ENCODE peak calls at places on chromosomes 2 and 18, in eight cellular contexts. One of them, this sample, is unnamed.

GRCh38 chr2:2590141-2590540 is 259.1 kb upstream of the MYT1L start:
- DNase-seq in right lobe of liver: no peak
- DNase-seq in PC-9: no peak
- DNase-seq in mammary epithelial cell: no peak
- DNase-seq in natural killer cell: no peak
- DNase-seq in RWPE2: no peak
- DNase-seq in neural crest cell: no peak
- DNase-seq in fibroblast of mammary gland: no peak
- DNase-seq in this sample: no peak

GRCh38 chr2:128617029-128617590 is 298.4 kb upstream of the HS6ST1 start:
- DNase-seq in PC-9: no peak
- DNase-seq in neural crest cell: no peak
- DNase-seq in RWPE2: no peak
- DNase-seq in natural killer cell: no peak
- DNase-seq in fibroblast of mammary gland: no peak
- DNase-seq in right lobe of liver: no peak
- DNase-seq in mammary epithelial cell: no peak
- DNase-seq in this sample: no peak

GRCh38 chr2:96554293-96555145 is 18.0 kb downstream of the ARID5A start:
- DNase-seq in right lobe of liver: peak; percentile 83
- DNase-seq in fibroblast of mammary gland: peak; percentile 53
- DNase-seq in neural crest cell: peak; percentile 66
- DNase-seq in PC-9: peak; percentile 55
- DNase-seq in mammary epithelial cell: peak; percentile 20
- DNase-seq in natural killer cell: peak; percentile 66
- DNase-seq in RWPE2: no peak
- DNase-seq in this sample: peak; percentile 67

GRCh38 chr2:23590227-23590869 is 205.4 kb downstream of the KLHL29 start:
- DNase-seq in fibroblast of mammary gland: no peak
- DNase-seq in PC-9: no peak
- DNase-seq in right lobe of liver: no peak
- DNase-seq in natural killer cell: no peak
- DNase-seq in neural crest cell: no peak
- DNase-seq in RWPE2: no peak
- DNase-seq in mammary epithelial cell: no peak
- DNase-seq in this sample: no peak

GRCh38 chr2:19720306-19720705 is 181.5 kb downstream of the TTC32 start:
- DNase-seq in mammary epithelial cell: no peak
- DNase-seq in PC-9: no peak
- DNase-seq in natural killer cell: no peak
- DNase-seq in fibroblast of mammary gland: no peak
- DNase-seq in right lobe of liver: no peak
- DNase-seq in neural crest cell: no peak
- DNase-seq in RWPE2: no peak
- DNase-seq in this sample: no peak

GRCh38 chr18:6917082-6917481 is 187.6 kb downstream of the ARHGAP28 start:
- DNase-seq in fibroblast of mammary gland: peak; percentile 18
- DNase-seq in right lobe of liver: no peak
- DNase-seq in RWPE2: no peak
- DNase-seq in PC-9: no peak
- DNase-seq in mammary epithelial cell: peak; percentile 78
- DNase-seq in natural killer cell: no peak
- DNase-seq in neural crest cell: no peak
- DNase-seq in this sample: no peak

GRCh38 chr2:174125151-174125550 is 123.2 kb downstream of the OLA1 start:
- DNase-seq in RWPE2: no peak
- DNase-seq in PC-9: no peak
- DNase-seq in natural killer cell: no peak
- DNase-seq in right lobe of liver: no peak
- DNase-seq in neural crest cell: no peak
- DNase-seq in mammary epithelial cell: no peak
- DNase-seq in fibroblast of mammary gland: no peak
- DNase-seq in this sample: no peak

GRCh38 chr2:230447455-230448451 is 31.8 kb downstream of the SP100 start:
- DNase-seq in PC-9: no peak
- DNase-seq in RWPE2: no peak
- DNase-seq in fibroblast of mammary gland: no peak
- DNase-seq in neural crest cell: no peak
- DNase-seq in natural killer cell: no peak
- DNase-seq in mammary epithelial cell: no peak
- DNase-seq in right lobe of liver: no peak
- DNase-seq in this sample: no peak

GRCh38 chr18:46668135-46668534 is 11.1 kb upstream of the LOXHD1 start:
- DNase-seq in PC-9: no peak
- DNase-seq in RWPE2: no peak
- DNase-seq in neural crest cell: no peak
- DNase-seq in natural killer cell: no peak
- DNase-seq in fibroblast of mammary gland: no peak
- DNase-seq in mammary epithelial cell: no peak
- DNase-seq in right lobe of liver: no peak
- DNase-seq in this sample: no peak

GRCh38 chr2:162839419-162839818 is 852 bp upstream of the KCNH7 start:
- DNase-seq in right lobe of liver: no peak
- DNase-seq in PC-9: no peak
- DNase-seq in neural crest cell: no peak
- DNase-seq in mammary epithelial cell: no peak
- DNase-seq in fibroblast of mammary gland: no peak
- DNase-seq in natural killer cell: no peak
- DNase-seq in RWPE2: no peak
- DNase-seq in this sample: no peak

GRCh38 chr2:117359266-117359970 is 455.1 kb upstream of the DDX18 start:
- DNase-seq in RWPE2: no peak
- DNase-seq in natural killer cell: no peak
- DNase-seq in PC-9: no peak
- DNase-seq in fibroblast of mammary gland: no peak
- DNase-seq in right lobe of liver: no peak
- DNase-seq in mammary epithelial cell: no peak
- DNase-seq in neural crest cell: no peak
- DNase-seq in this sample: no peak

GRCh38 chr2:210226186-210226585 is 939 bp upstream of the ACADL start:
- DNase-seq in mammary epithelial cell: no peak
- DNase-seq in PC-9: no peak
- DNase-seq in fibroblast of mammary gland: no peak
- DNase-seq in right lobe of liver: no peak
- DNase-seq in natural killer cell: no peak
- DNase-seq in neural crest cell: no peak
- DNase-seq in RWPE2: no peak
- DNase-seq in this sample: no peak

GRCh38 chr2:120499784-120500495 is 154.0 kb downstream of the INHBB start:
- DNase-seq in natural killer cell: no peak
- DNase-seq in PC-9: peak; percentile 59
- DNase-seq in fibroblast of mammary gland: no peak
- DNase-seq in mammary epithelial cell: no peak
- DNase-seq in right lobe of liver: peak; percentile 67
- DNase-seq in RWPE2: no peak
- DNase-seq in neural crest cell: no peak
- DNase-seq in this sample: no peak

GRCh38 chr2:226079186-226079585 is 679.7 kb downstream of the NYAP2 start:
- DNase-seq in PC-9: no peak
- DNase-seq in right lobe of liver: no peak
- DNase-seq in mammary epithelial cell: no peak
- DNase-seq in neural crest cell: no peak
- DNase-seq in natural killer cell: no peak
- DNase-seq in fibroblast of mammary gland: peak; percentile 72
- DNase-seq in RWPE2: no peak
- DNase-seq in this sample: no peak

GRCh38 chr18:8351173-8351572 is 258.1 kb upstream of the RAB12 start:
- DNase-seq in RWPE2: no peak
- DNase-seq in mammary epithelial cell: no peak
- DNase-seq in neural crest cell: no peak
- DNase-seq in right lobe of liver: no peak
- DNase-seq in fibroblast of mammary gland: peak; percentile 49
- DNase-seq in PC-9: no peak
- DNase-seq in natural killer cell: no peak
- DNase-seq in this sample: no peak

GRCh38 chr18:51711298-51711889 is 513.9 kb upstream of the MEX3C start:
- DNase-seq in RWPE2: no peak
- DNase-seq in right lobe of liver: no peak
- DNase-seq in neural crest cell: no peak
- DNase-seq in mammary epithelial cell: no peak
- DNase-seq in PC-9: no peak
- DNase-seq in fibroblast of mammary gland: no peak
- DNase-seq in natural killer cell: no peak
- DNase-seq in this sample: no peak

GRCh38 chr2:105671156-105671555 is 73.6 kb upstream of the NCK2 start:
- DNase-seq in PC-9: no peak
- DNase-seq in natural killer cell: no peak
- DNase-seq in RWPE2: no peak
- DNase-seq in neural crest cell: no peak
- DNase-seq in fibroblast of mammary gland: peak; percentile 55
- DNase-seq in mammary epithelial cell: no peak
- DNase-seq in right lobe of liver: no peak
- DNase-seq in this sample: no peak

GRCh38 chr18:8368490-8369217 is 240.6 kb upstream of the RAB12 start:
- DNase-seq in right lobe of liver: no peak
- DNase-seq in RWPE2: no peak
- DNase-seq in neural crest cell: no peak
- DNase-seq in natural killer cell: no peak
- DNase-seq in mammary epithelial cell: no peak
- DNase-seq in PC-9: no peak
- DNase-seq in fibroblast of mammary gland: no peak
- DNase-seq in this sample: no peak

GRCh38 chr2:240768216-240768615 is 51.8 kb downstream of the KIF1A start:
- DNase-seq in RWPE2: no peak
- DNase-seq in natural killer cell: no peak
- DNase-seq in mammary epithelial cell: no peak
- DNase-seq in neural crest cell: no peak
- DNase-seq in PC-9: no peak
- DNase-seq in fibroblast of mammary gland: no peak
- DNase-seq in right lobe of liver: no peak
- DNase-seq in this sample: no peak

GRCh38 chr2:197870137-197870536 is 65.7 kb downstream of the PLCL1 start:
- DNase-seq in right lobe of liver: no peak
- DNase-seq in PC-9: no peak
- DNase-seq in mammary epithelial cell: no peak
- DNase-seq in natural killer cell: no peak
- DNase-seq in neural crest cell: no peak
- DNase-seq in fibroblast of mammary gland: no peak
- DNase-seq in RWPE2: no peak
- DNase-seq in this sample: no peak

GRCh38 chr2:197871780-197872456 is 67.5 kb downstream of the PLCL1 start:
- DNase-seq in right lobe of liver: no peak
- DNase-seq in RWPE2: no peak
- DNase-seq in PC-9: no peak
- DNase-seq in neural crest cell: no peak
- DNase-seq in natural killer cell: no peak
- DNase-seq in mammary epithelial cell: no peak
- DNase-seq in fibroblast of mammary gland: no peak
- DNase-seq in this sample: no peak

GRCh38 chr2:197876524-197876923 is 72.1 kb downstream of the PLCL1 start:
- DNase-seq in PC-9: no peak
- DNase-seq in fibroblast of mammary gland: no peak
- DNase-seq in RWPE2: no peak
- DNase-seq in right lobe of liver: no peak
- DNase-seq in mammary epithelial cell: no peak
- DNase-seq in natural killer cell: no peak
- DNase-seq in neural crest cell: no peak
- DNase-seq in this sample: no peak

GRCh38 chr2:197875736-197876135 is 71.3 kb downstream of the PLCL1 start:
- DNase-seq in natural killer cell: no peak
- DNase-seq in PC-9: no peak
- DNase-seq in RWPE2: no peak
- DNase-seq in fibroblast of mammary gland: no peak
- DNase-seq in right lobe of liver: no peak
- DNase-seq in neural crest cell: no peak
- DNase-seq in mammary epithelial cell: no peak
- DNase-seq in this sample: no peak

GRCh38 chr2:197873293-197873701 is 68.9 kb downstream of the PLCL1 start:
- DNase-seq in PC-9: no peak
- DNase-seq in fibroblast of mammary gland: peak; percentile 81
- DNase-seq in neural crest cell: no peak
- DNase-seq in mammary epithelial cell: no peak
- DNase-seq in RWPE2: no peak
- DNase-seq in right lobe of liver: no peak
- DNase-seq in natural killer cell: no peak
- DNase-seq in this sample: no peak
- TF ChIP-seq CTCF in PC-9: no peak
- TF ChIP-seq CTCF in fibroblast of mammary gland: peak; percentile 21
- TF ChIP-seq CTCF in neural crest cell: no peak
- TF ChIP-seq CTCF in mammary epithelial cell: no peak
- TF ChIP-seq CTCF in RWPE2: no peak
- TF ChIP-seq CTCF in right lobe of liver: no peak
- TF ChIP-seq CTCF in natural killer cell: no peak
- TF ChIP-seq CTCF in this sample: no peak

GRCh38 chr2:129748653-129749052 is 230.8 kb upstream of the RAB6C start:
- DNase-seq in neural crest cell: no peak
- DNase-seq in mammary epithelial cell: peak; percentile 2
- DNase-seq in fibroblast of mammary gland: no peak
- DNase-seq in natural killer cell: no peak
- DNase-seq in right lobe of liver: no peak
- DNase-seq in PC-9: no peak
- DNase-seq in RWPE2: no peak
- DNase-seq in this sample: no peak
- TF ChIP-seq CTCF in neural crest cell: peak; percentile 59
- TF ChIP-seq CTCF in mammary epithelial cell: no peak
- TF ChIP-seq CTCF in fibroblast of mammary gland: no peak
- TF ChIP-seq CTCF in natural killer cell: no peak
- TF ChIP-seq CTCF in right lobe of liver: no peak
- TF ChIP-seq CTCF in PC-9: peak; percentile 21
- TF ChIP-seq CTCF in RWPE2: peak; percentile 36
- TF ChIP-seq CTCF in this sample: no peak

DNA sequence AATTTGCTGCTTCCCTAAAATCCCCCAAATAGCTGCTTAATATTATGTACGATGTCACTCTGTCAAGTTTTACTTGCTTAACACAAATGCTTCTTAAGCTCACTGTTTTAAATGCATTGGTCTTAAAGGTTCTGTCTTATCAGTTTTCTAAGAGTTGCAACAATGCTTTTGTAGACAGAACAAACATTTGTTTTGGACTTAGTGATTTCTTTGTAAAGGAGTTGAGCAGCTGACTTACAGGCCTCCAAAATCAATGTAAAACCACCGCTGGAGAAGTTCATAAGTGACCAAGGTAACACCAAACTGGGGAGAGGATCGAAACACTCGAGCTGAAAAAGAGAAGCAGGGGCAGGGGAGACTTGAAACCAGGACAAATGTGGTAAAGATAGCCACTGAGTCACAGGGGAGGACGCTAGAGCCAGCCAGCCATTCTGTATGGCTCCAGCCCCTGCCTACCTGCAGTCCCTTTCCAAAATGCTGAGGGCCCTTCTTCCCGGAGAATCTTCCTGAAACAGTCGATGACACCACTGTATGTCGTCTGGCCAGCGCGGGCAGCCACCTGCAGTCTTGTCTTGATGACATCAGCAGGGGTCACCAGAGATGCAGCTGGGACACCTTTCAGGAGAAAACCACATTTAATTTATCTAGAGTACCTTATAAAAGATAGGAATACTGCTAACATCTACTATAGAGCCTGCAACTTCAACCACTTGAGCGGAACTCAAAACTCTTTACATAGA is 100.2 kb downstream of the DYNC1I2 start:
- DNase-seq in PC-9: no peak
- DNase-seq in right lobe of liver: no peak
- DNase-seq in neural crest cell: no peak
- DNase-seq in natural killer cell: no peak
- DNase-seq in fibroblast of mammary gland: no peak
- DNase-seq in RWPE2: no peak
- DNase-seq in mammary epithelial cell: no peak
- DNase-seq in this sample: no peak
- TF ChIP-seq CTCF in PC-9: no peak
- TF ChIP-seq CTCF in right lobe of liver: no peak
- TF ChIP-seq CTCF in neural crest cell: no peak
- TF ChIP-seq CTCF in natural killer cell: no peak
- TF ChIP-seq CTCF in fibroblast of mammary gland: no peak
- TF ChIP-seq CTCF in RWPE2: no peak
- TF ChIP-seq CTCF in mammary epithelial cell: no peak
- TF ChIP-seq CTCF in this sample: no peak

GRCh38 chr18:11849845-11850747 is 1.1 kb upstream of the CHMP1B start:
- DNase-seq in PC-9: peak; percentile 93
- DNase-seq in fibroblast of mammary gland: peak; percentile 96
- DNase-seq in right lobe of liver: peak; percentile 71
- DNase-seq in RWPE2: no peak
- DNase-seq in mammary epithelial cell: peak; percentile 93
- DNase-seq in neural crest cell: no peak
- DNase-seq in natural killer cell: peak; percentile 63
- DNase-seq in this sample: peak; percentile 29
- TF ChIP-seq CTCF in PC-9: no peak
- TF ChIP-seq CTCF in fibroblast of mammary gland: no peak
- TF ChIP-seq CTCF in right lobe of liver: no peak
- TF ChIP-seq CTCF in RWPE2: no peak
- TF ChIP-seq CTCF in mammary epithelial cell: no peak
- TF ChIP-seq CTCF in neural crest cell: no peak
- TF ChIP-seq CTCF in natural killer cell: no peak
- TF ChIP-seq CTCF in this sample: no peak